ENCODE peak calls at places on chromosome 3, in four cellular contexts. U is NCI-H1092, O is NCI-H774, C is WERI-Rb-1. A is an unnamed sample.
A peak's percentile ranks its signal among the peaks of the same experiment; 100 is the strongest.

GRCh38 chr3:34878488-34878887 is 760.8 kb upstream of the ARPP21 start:
- DNase-seq in U (no peak), O (no peak), C (no peak), A (no peak)

GRCh38 chr3:176554791-176555330 is 642.4 kb downstream of the TBL1XR1 start:
- DNase-seq in U (no peak), O (no peak), C (no peak), A (peak; percentile 9)

GRCh38 chr3:113275876-113276580 is 64.7 kb downstream of the BOC start:
- DNase-seq in U (peak; percentile 66), O (peak; percentile 6), C (peak; percentile 36), A (no peak)

GRCh38 chr3:152376351-152377183 is 107.8 kb downstream of the MBNL1 start:
- DNase-seq in U (no peak), O (no peak), C (no peak), A (no peak)

GRCh38 chr3:65685621-65686020 is 353.1 kb downstream of the MAGI1 start:
- DNase-seq in U (no peak), O (no peak), C (no peak), A (no peak)

GRCh38 chr3:24088782-24089181 is 143.7 kb downstream of the NR1D2 start:
- DNase-seq in U (no peak), O (no peak), C (peak; percentile 20), A (no peak)

GRCh38 chr3:192467230-192468186 is 259.8 kb downstream of the FGF12 start:
- DNase-seq in U (peak; percentile 12), O (peak; percentile 87), C (peak; percentile 18), A (peak; percentile 59)

GRCh38 chr3:12159227-12159601 is 502 bp upstream of the TIMP4 start:
- DNase-seq in U (peak; percentile 33), O (no peak), C (no peak), A (no peak)

GRCh38 chr3:108959017-108959416 is 5.3 kb upstream of the GUCA1C start:
- DNase-seq in U (no peak), O (no peak), C (peak; percentile 46), A (no peak)

A was measured in NCI-H1436.